ENCODE peak calls at places on chromosome 17, in five cellular contexts. W is fibroblast of lung, Q is H1, M is mammary epithelial cell, A is IMR-90. B is an unnamed sample.

GRCh38 chr17:33732116-33732515 is 439.0 kb upstream of the ASIC2 start:
- DNase-seq in W (peak; percentile 1), Q (no peak), M (no peak), A (peak; percentile 0), B (peak; percentile 51)

GRCh38 chr17:66549312-66549705 is 246.9 kb downstream of the PRKCA start:
- DNase-seq in W (no peak), Q (no peak), M (no peak), A (peak; percentile 63), B (no peak)

GRCh38 chr17:21066394-21066793 is 23.6 kb upstream of the USP22 start:
- DNase-seq in W (no peak), Q (no peak), M (no peak), A (no peak), B (no peak)

GRCh38 chr17:58533616-58534188 is 19.3 kb upstream of the MTMR4 start:
- DNase-seq in W (no peak), Q (no peak), M (no peak), A (no peak), B (no peak)

GRCh38 chr17:68580236-68580903 is 20.8 kb downstream of the FAM20A start:
- DNase-seq in W (peak; percentile 95), Q (no peak), M (no peak), A (peak; percentile 17), B (no peak)

GRCh38 chr17:9406046-9406631 is 169.5 kb downstream of the STX8 start:
- DNase-seq in W (peak; percentile 37), Q (no peak), M (no peak), A (peak; percentile 49), B (no peak)

GRCh38 chr17:74712301-74712700 is 422 bp downstream of the CD300LF start:
- DNase-seq in W (no peak), Q (no peak), M (no peak), A (no peak), B (no peak)

GRCh38 chr17:35432176-35433074 is at the start of gene SLFN12:
- DNase-seq in W (peak; percentile 98), Q (peak; percentile 70), M (peak; percentile 50), A (peak; percentile 98), B (no peak)

GRCh38 chr17:7251330-7252175 is at the start of gene CTDNEP1:
- DNase-seq in W (peak; percentile 100), Q (peak; percentile 96), M (peak; percentile 99), A (peak; percentile 100), B (peak; percentile 99)

GRCh38 chr17:2181206-2181983 is 122.2 kb downstream of the SMG6 start:
- DNase-seq in W (peak; percentile 95), Q (no peak), M (no peak), A (peak; percentile 95), B (no peak)

GRCh38 chr17:15944720-15945492 is at the start of gene ADORA2B:
- DNase-seq in W (peak; percentile 75), Q (no peak), M (peak; percentile 70), A (peak; percentile 71), B (no peak)

GRCh38 chr17:2190014-2190413 is 113.6 kb downstream of the SMG6 start:
- DNase-seq in W (no peak), Q (no peak), M (no peak), A (no peak), B (no peak)

GRCh38 chr17:69198238-69198637 is 30.4 kb downstream of the ABCA10 start:
- DNase-seq in W (no peak), Q (no peak), M (no peak), A (no peak), B (no peak)

GRCh38 chr17:15659663-15660062 is 24.4 kb downstream of the TRIM16 start:
- DNase-seq in W (no peak), Q (no peak), M (peak; percentile 87), A (no peak), B (peak; percentile 24)

GRCh38 chr17:67493811-67494210 is 116.7 kb downstream of the PITPNC1 start:
- DNase-seq in W (no peak), Q (no peak), M (no peak), A (no peak), B (no peak)

GRCh38 chr17:16100737-16101400 is 101.2 kb downstream of the TTC19 start:
- DNase-seq in W (peak; percentile 17), Q (no peak), M (no peak), A (no peak), B (peak; percentile 82)

GRCh38 chr17:77425791-77426641 is 285.2 kb downstream of the SEC14L1 start:
- DNase-seq in W (peak; percentile 85), Q (no peak), M (peak; percentile 82), A (peak; percentile 87), B (peak; percentile 55)

GRCh38 chr17:73261952-73262675 is 434 bp upstream of the CPSF4L start:
- DNase-seq in W (no peak), Q (peak; percentile 19), M (peak; percentile 71), A (no peak), B (no peak)

GRCh38 chr17:38619451-38619795 is 13.7 kb upstream of the SRCIN1 start:
- DNase-seq in W (no peak), Q (no peak), M (no peak), A (no peak), B (no peak)

GRCh38 chr17:28983286-28984240 is 22.3 kb downstream of the SEZ6 start:
- DNase-seq in W (no peak), Q (no peak), M (no peak), A (peak; percentile 11), B (no peak)

DNA sequence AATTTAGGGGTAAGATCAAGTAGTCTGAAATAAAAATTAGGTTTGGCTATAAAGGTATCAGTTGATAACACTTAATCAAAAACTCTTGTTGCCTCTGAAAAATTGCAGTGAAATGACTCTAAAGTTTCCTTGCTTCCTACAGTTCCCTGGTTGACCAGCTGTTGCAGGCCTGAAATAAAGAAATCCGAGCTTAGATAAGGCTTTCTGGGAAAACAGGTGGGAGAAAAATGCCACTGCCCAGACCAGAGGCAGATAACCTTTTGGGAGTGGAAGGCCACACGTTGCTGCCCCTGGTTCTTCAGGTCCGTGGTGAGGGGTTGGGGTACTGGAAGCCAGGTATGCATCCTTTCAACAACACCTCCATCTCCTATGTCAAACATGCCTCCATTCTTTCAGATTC is 111.3 kb downstream of the HS3ST3A1 start:
- DNase-seq in W (no peak), Q (no peak), M (no peak), A (no peak), B (no peak)
- H3K4me1 ChIP-seq in W (no peaks in the 10 kb centered on the region), Q (no peaks in the 10 kb centered on the region), M (no peaks in the 10 kb centered on the region), A (peaks cover 2% of the 10 kb centered on the region), B (no peaks in the 10 kb centered on the region)

GRCh38 chr17:42518755-42519545 is 17.1 kb upstream of the NAGLU start:
- DNase-seq in W (peak; percentile 63), Q (no peak), M (no peak), A (no peak), B (no peak)

GRCh38 chr17:42521036-42521435 is 15.0 kb upstream of the NAGLU start:
- DNase-seq in W (no peak), Q (no peak), M (no peak), A (no peak), B (no peak)

GRCh38 chr17:42518046-42518754 is 17.8 kb upstream of the NAGLU start:
- DNase-seq in W (peak; percentile 98), Q (no peak), M (peak; percentile 84), A (peak; percentile 98), B (no peak)

GRCh38 chr17:42520540-42520951 is 15.5 kb upstream of the NAGLU start:
- DNase-seq in W (no peak), Q (no peak), M (no peak), A (no peak), B (peak; percentile 60)

DNA sequence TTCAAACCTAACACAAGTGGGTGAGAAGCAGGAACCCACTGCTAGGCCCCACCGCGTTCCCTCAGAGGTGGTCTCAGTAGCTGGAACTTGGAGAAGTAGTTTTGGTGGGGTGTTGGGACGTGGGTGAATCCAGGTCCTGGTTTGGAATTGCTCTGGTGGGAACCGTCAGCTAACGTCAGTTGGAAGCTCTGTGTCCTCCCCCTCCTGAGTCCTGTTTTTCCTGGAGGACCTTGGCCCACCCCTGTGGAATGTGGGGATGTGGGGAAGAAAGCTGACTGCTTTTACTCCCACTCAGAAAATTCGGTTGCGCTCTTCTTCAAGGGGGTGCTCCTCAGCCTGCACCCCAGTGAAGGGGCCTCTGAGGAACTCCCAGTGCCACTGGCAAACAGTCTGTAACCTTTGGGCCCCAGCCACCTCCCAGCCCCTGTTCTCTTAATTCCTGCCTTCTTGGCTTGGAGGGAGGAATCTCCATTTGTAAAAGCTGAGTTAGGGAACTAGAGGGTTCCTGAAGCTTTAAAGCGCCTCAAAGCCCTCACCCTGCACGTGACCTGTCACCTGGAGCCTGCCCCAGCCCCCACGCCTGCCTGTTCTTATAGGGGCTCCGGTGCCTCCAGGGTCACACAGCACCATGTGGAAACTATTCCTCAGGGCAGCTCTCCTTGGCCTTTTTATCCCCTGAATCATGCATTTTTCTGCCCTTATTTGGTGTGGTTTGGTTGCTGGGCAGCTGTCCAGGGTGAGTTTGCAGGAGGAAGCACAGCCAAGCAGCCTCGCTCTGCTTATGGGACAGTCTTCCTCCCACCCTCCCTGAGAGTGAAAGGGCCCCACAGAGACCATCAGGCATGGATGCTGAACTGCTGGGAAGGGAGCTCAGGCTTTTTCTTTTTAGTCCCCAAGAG is 16.2 kb upstream of the NAGLU start:
- DNase-seq in W (peak; percentile 99), Q (peak; percentile 51), M (peak; percentile 86), A (peak; percentile 99), B (no peak)
- H3K9ac ChIP-seq in W (peak overlapping the region; percentile 54), Q (no peak overlapping the region), M (no peak overlapping the region), A (peak overlapping the region; percentile 83), B (no peak overlapping the region)

GRCh38 chr17:45145035-45145389 is 3.3 kb upstream of the HEXIM1 start:
- DNase-seq in W (no peak), Q (no peak), M (no peak), A (no peak), B (no peak)
- H3K27ac ChIP-seq in W (peak overlapping the region; percentile 80), Q (no peak overlapping the region), M (no peak overlapping the region), A (peak overlapping the region; percentile 98), B (no peak overlapping the region)

GRCh38 chr17:49016775-49017463 is 19.7 kb downstream of the IGF2BP1 start:
- DNase-seq in W (peak; percentile 89), Q (no peak), M (peak; percentile 55), A (peak; percentile 80), B (no peak)
- H3K4me1 ChIP-seq in W (peaks cover 6% of the 10 kb centered on the region), Q (peaks cover 51% of the 10 kb centered on the region), M (peaks cover 7% of the 10 kb centered on the region), A (peaks cover 36% of the 10 kb centered on the region), B (no peaks in the 10 kb centered on the region)

GRCh38 chr17:78716814-78717393 is 65.2 kb downstream of the CYTH1 start:
- DNase-seq in W (peak; percentile 45), Q (no peak), M (peak; percentile 80), A (peak; percentile 22), B (no peak)
- H3K9ac ChIP-seq in W (peak overlapping the region; percentile 42), Q (no peak overlapping the region), M (peak overlapping the region; percentile 67), A (peak overlapping the region; percentile 28), B (peak overlapping the region; percentile 39)

DNA sequence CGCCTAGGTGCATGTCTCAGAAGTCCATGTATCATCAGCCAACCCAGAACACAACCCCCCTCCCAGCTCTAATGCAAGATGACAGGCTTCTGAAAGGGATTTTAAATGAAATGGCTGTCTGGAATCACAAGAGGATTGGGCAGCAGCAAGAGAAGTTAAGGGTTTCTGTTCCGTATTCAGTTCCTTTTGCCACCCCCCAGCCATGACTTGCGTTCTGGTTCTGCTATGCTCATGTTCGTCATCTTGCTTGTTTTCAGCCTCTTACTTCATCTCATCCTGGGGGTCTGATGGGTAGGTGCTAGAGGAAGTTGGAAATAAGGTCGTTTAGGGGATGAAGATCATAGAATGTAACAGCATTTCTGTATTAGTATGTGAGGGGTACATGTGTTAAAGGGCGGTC is 12.0 kb downstream of the MINK1 start:
- DNase-seq in W (no peak), Q (no peak), M (no peak), A (no peak), B (no peak)
- H3K27ac ChIP-seq in W (no peak overlapping the region), Q (no peak overlapping the region), M (no peak overlapping the region), A (no peak overlapping the region), B (no peak overlapping the region)